ENCODE peak calls at places on chromosomes 2 and 18, in four cellular contexts. N, T, S and E are unnamed samples.

GRCh38 chr18:44682181-44682870 is 1.6 kb downstream of the SETBP1 start:
- DNase-seq in N (peak), T (no peak), S (no peak), E (peak)

GRCh38 chr2:240790370-240791210 is 29.4 kb downstream of the KIF1A start:
- DNase-seq in N (no peak), T (no peak), S (no peak), E (no peak)

GRCh38 chr2:235766206-235766794 is 272.5 kb downstream of the AGAP1 start:
- DNase-seq in N (peak), T (no peak), S (peak), E (peak)

GRCh38 chr2:194383404-194383803 is 1273.6 kb upstream of the SLC39A10 start:
- DNase-seq in N (no peak), T (no peak), S (peak), E (peak)

GRCh38 chr2:236574424-236575145 is 5.0 kb downstream of the ACKR3 start:
- DNase-seq in N (no peak), T (no peak), S (no peak), E (no peak)

GRCh38 chr18:22189431-22189830 is 20.0 kb downstream of the GATA6 start:
- DNase-seq in N (no peak), T (no peak), S (peak), E (no peak)

GRCh38 chr2:6960659-6961058 is 43.4 kb downstream of the RNF144A start:
- DNase-seq in N (no peak), T (no peak), S (no peak), E (no peak)

GRCh38 chr2:200455958-200456421 is 53.9 kb downstream of the KCTD18 start:
- DNase-seq in N (no peak), T (no peak), S (peak), E (no peak)

GRCh38 chr18:24703316-24703715 is 242.9 kb downstream of the HRH4 start:
- DNase-seq in N (no peak), T (no peak), S (no peak), E (no peak)

GRCh38 chr2:151765760-151766159 is 31.5 kb upstream of the NEB start:
- DNase-seq in N (no peak), T (no peak), S (no peak), E (no peak)

GRCh38 chr2:74959106-74959751 is 786 bp downstream of the POLE4 start:
- DNase-seq in N (no peak), T (no peak), S (no peak), E (no peak)

GRCh38 chr2:224220581-224221255 is 181.2 kb downstream of the FAM124B start:
- DNase-seq in N (no peak), T (no peak), S (peak), E (no peak)

GRCh38 chr2:10159486-10160160 is 37.1 kb downstream of the RRM2 start:
- DNase-seq in N (no peak), T (no peak), S (no peak), E (no peak)

GRCh38 chr2:121256720-121257475 is 28.1 kb downstream of the TFCP2L1 start:
- DNase-seq in N (no peak), T (no peak), S (no peak), E (no peak)

GRCh38 chr18:13680612-13681011 is 45.7 kb downstream of the FAM210A start:
- DNase-seq in N (peak), T (peak), S (no peak), E (no peak)

GRCh38 chr2:238439912-238440311 is 13.2 kb downstream of the ASB1 start:
- DNase-seq in N (no peak), T (no peak), S (no peak), E (no peak)

GRCh38 chr2:122255924-122256323 is 500.5 kb downstream of the TSN start:
- DNase-seq in N (no peak), T (no peak), S (no peak), E (no peak)

GRCh38 chr2:237647176-237648015 is 20.0 kb downstream of the LRRFIP1 start:
- DNase-seq in N (peak), T (no peak), S (no peak), E (no peak)

GRCh38 chr2:206378835-206379234 is 64.5 kb upstream of the ADAM23 start:
- DNase-seq in N (no peak), T (no peak), S (no peak), E (no peak)

GRCh38 chr2:70921839-70922590 is 13.7 kb upstream of the ATP6V1B1 start:
- DNase-seq in N (peak), T (no peak), S (peak), E (no peak)

GRCh38 chr2:10405441-10405840 is 42.7 kb downstream of the ODC1 start:
- DNase-seq in N (no peak), T (no peak), S (no peak), E (no peak)

GRCh38 chr2:176092270-176093144 is at the start of gene HOXD13:
- DNase-seq in N (peak), T (no peak), S (no peak), E (no peak)

GRCh38 chr18:68402784-68403183 is 312.1 kb downstream of the TMX3 start:
- DNase-seq in N (no peak), T (no peak), S (no peak), E (no peak)

GRCh38 chr18:79404567-79404910 is 8.8 kb downstream of the NFATC1 start:
- DNase-seq in N (no peak), T (no peak), S (no peak), E (no peak)

GRCh38 chr2:196336715-196337617 is 165.6 kb upstream of the STK17B start:
- DNase-seq in N (no peak), T (no peak), S (peak), E (peak)

GRCh38 chr2:200796561-200796960 is 15.1 kb upstream of the BZW1 start:
- DNase-seq in N (no peak), T (no peak), S (no peak), E (no peak)

DNA sequence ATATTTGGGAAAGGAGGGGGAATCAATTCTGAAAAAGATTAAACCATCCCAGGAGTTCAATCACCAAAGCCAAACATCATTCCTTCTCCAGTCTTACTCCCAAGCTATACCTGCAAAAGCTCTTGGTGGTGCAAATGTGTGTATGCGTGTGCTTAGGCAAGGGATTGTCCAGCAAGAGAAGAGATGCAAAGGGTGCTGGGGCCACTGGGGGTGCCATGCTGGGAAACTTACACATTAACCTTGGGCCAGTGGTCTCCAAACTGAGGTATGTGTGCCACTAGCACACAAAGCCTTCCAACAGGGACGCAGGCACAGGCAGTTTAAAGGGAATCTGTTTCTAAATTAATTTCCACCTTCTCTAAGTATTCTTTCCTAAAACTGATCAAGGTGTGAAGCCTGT is 307.9 kb downstream of the NBAS start:
- DNase-seq in N (no peak), T (no peak), S (no peak), E (no peak)
- H2BK12ac ChIP-seq in N (no peak), T (no peak), S (no peak), E (no peak)

DNA sequence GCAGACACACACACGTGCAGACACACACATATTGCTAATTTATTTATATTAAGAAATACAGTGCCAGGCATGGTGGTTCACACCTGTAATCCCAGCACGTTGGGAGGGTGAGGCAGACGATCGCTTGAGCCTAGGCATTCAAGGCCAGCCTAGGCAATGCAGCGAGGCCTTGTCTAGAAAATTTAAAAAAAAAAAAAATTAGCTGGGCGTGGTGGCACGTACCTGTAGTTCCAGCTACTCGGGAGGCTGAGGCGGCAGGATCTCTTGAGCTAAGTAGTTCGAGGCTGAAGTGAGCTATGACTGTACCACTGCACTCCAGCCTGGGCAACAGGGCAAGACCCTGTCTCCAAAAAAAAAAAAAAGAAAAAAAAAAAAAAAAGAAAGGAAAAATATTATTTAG is 28.8 kb downstream of the ANXA4 start:
- DNase-seq in N (no peak), T (no peak), S (no peak), E (no peak)
- H4K91ac ChIP-seq in N (no peak), T (no peak), S (no peak), E (no peak)

GRCh38 chr2:40360652-40361051 is 91.2 kb downstream of the SLC8A1 start:
- DNase-seq in N (no peak), T (no peak), S (no peak), E (no peak)
- H2BK15ac ChIP-seq in N (no peak), T (no peak), S (no peak), E (no peak)

DNA sequence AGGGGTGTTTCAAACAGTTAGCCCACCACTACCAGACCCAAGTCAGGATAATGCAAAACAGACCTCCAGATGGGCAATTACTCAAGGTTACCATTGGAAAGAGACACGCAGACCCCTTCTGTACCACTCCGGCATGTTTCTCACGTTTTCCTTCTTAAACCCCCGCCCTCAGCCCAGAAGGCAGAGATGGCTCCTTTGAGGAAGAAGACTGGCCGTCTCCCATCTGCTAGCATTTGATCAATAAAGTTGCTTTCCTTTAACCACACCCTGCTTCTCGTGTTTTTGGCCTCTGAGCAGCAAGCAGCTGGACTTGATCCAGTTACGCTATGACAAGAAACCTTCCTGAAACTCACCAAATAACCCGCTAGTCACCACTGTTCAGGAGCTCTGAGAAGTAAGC is 1012.4 kb upstream of the GYPC start:
- DNase-seq in N (no peak), T (no peak), S (no peak), E (no peak)
- H2BK12ac ChIP-seq in N (no peak), T (no peak), S (no peak), E (no peak)

GRCh38 chr2:36618381-36618780 is 20.4 kb upstream of the FEZ2 start:
- DNase-seq in N (peak), T (peak), S (peak), E (peak)
- H4K91ac ChIP-seq in N (no peak), T (no peak), S (no peak), E (no peak)

DNA sequence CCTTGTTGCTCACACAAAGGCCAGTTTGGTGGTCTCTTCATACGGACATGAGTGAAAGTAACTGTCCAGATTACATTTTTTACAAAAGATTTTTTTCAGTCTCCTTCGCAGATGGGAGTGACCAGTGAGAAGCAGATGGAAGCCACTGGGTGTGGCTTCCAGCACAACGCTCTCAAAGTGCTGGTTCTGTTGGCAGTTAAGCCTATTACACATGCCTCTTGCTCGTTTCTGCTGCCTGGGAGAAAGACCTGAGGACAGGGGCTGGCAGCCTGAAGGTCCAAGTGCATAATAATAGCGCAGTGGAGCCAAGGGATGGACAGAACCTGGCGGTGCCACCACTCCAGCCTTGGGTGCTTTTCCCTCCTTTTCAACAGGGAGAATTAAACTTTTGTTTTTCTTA is 1.3 kb upstream of the SKA1 start:
- DNase-seq in N (no peak), T (no peak), S (no peak), E (no peak)
- H2BK15ac ChIP-seq in N (no peak), T (no peak), S (no peak), E (no peak)